ENCODE peak calls at places on chromosomes 6 and 20, in six cellular contexts. E is activated naive CD4-positive, alpha-beta T cell treated with Interleukin-2 at 50 U/mL for 16 hours; J is fibroblast of lung; B is NCI-H1694 treated with DMSO at 0.1 percent for 48 hours; G is activated T-helper 1 cell treated with anti-CD3 and anti-CD28 coated beads, Interleukin-12 subunit alpha, Interleukin-12 subunit beta, Interleukin-2, Interleukin-4 antibody, amounts not matched to agents 30 ng/mL and 10 ng/mL and 1 ng/mL, durations not matched to agents 14 hours and 24 hours and 36 hours; I is bronchial epithelial cell. C is an unnamed sample.

GRCh38 chr6:107819217-107819616 is 4.9 kb downstream of the SCML4 start:
- DNase-seq in E (peak; percentile 21), J (no peak), B (no peak), G (no peak), I (peak; percentile 21), C (no peak)

GRCh38 chr6:129748901-129749748 is 39.1 kb upstream of the ARHGAP18 start:
- DNase-seq in E (no peak), J (peak; percentile 80), B (no peak), G (no peak), I (peak; percentile 91), C (no peak)

GRCh38 chr6:157099912-157100593 is 223.3 kb downstream of the TMEM242 start:
- DNase-seq in E (peak; percentile 57), J (peak; percentile 27), B (no peak), G (peak; percentile 58), I (no peak), C (peak; percentile 33)

GRCh38 chr20:7406671-7407070 is 533.6 kb downstream of the HAO1 start:
- DNase-seq in E (no peak), J (no peak), B (no peak), G (no peak), I (peak; percentile 50), C (no peak)

GRCh38 chr20:50317644-50318043 is 127.0 kb downstream of the CEBPB start:
- DNase-seq in E (no peak), J (no peak), B (no peak), G (no peak), I (peak; percentile 41), C (no peak)

GRCh38 chr6:120122401-120122800 is 772.8 kb upstream of the MAN1A1 start:
- DNase-seq in E (no peak), J (no peak), B (no peak), G (no peak), I (no peak), C (no peak)

GRCh38 chr6:90217621-90218496 is 78.8 kb downstream of the BACH2 start:
- DNase-seq in E (peak; percentile 29), J (no peak), B (no peak), G (no peak), I (peak; percentile 63), C (no peak)

GRCh38 chr6:4637691-4638433 is 138.3 kb upstream of the CDYL start:
- DNase-seq in E (peak; percentile 34), J (peak; percentile 86), B (no peak), G (peak; percentile 8), I (peak; percentile 89), C (no peak)

GRCh38 chr6:132995432-132995831 is 181.1 kb downstream of the RPS12 start:
- DNase-seq in E (no peak), J (peak; percentile 23), B (no peak), G (no peak), I (peak; percentile 22), C (no peak)

GRCh38 chr20:62728028-62728780 is 19.6 kb downstream of the NTSR1 start:
- DNase-seq in E (no peak), J (no peak), B (no peak), G (no peak), I (no peak), C (no peak)

GRCh38 chr6:9522101-9522500 is 892.8 kb downstream of the TFAP2A start:
- DNase-seq in E (no peak), J (no peak), B (no peak), G (no peak), I (no peak), C (no peak)

GRCh38 chr6:88920777-88921728 is 42.4 kb downstream of the RNGTT start:
- DNase-seq in E (no peak), J (no peak), B (no peak), G (no peak), I (no peak), C (no peak)

GRCh38 chr20:40663991-40664880 is 24.8 kb downstream of the MAFB start:
- DNase-seq in E (no peak), J (no peak), B (no peak), G (no peak), I (peak; percentile 16), C (no peak)

GRCh38 chr20:63639093-63639860 is 12.4 kb upstream of the GMEB2 start:
- DNase-seq in E (peak; percentile 69), J (no peak), B (no peak), G (peak; percentile 68), I (no peak), C (peak; percentile 57)

GRCh38 chr20:61127311-61128044 is 124.6 kb upstream of the CDH4 start:
- DNase-seq in E (no peak), J (peak; percentile 91), B (no peak), G (no peak), I (peak; percentile 51), C (no peak)

GRCh38 chr6:87308970-87309369 is 13.4 kb upstream of the SMIM8 start:
- DNase-seq in E (no peak), J (no peak), B (no peak), G (no peak), I (no peak), C (no peak)

GRCh38 chr6:141988954-141989705 is 143.6 kb upstream of the GJE1 start:
- DNase-seq in E (peak; percentile 4), J (peak; percentile 61), B (peak; percentile 23), G (no peak), I (peak; percentile 79), C (peak; percentile 5)

GRCh38 chr6:129889580-129889979 is 28.5 kb upstream of the TMEM244 start:
- DNase-seq in E (no peak), J (peak; percentile 89), B (no peak), G (no peak), I (peak; percentile 91), C (no peak)

C was measured in effector memory CD8-positive, alpha-beta T cell.